ENCODE peak calls at places on chromosomes 13 and 19, in seven cellular contexts. I, Z, S, U, D, H and L are unnamed samples.

GRCh38 chr13:36666482-36667264 is 7.1 kb upstream of the SERTM1 start:
- DNase-seq in S (no peak), H (no peak), Z (no peak), U (no peak), D (no peak), I (no peak), L (no peak)

GRCh38 chr13:109665781-109666249 is 120.6 kb downstream of the IRS2 start:
- DNase-seq in D (no peak), S (no peak), I (no peak), Z (no peak), H (no peak), U (no peak), L (no peak)

GRCh38 chr13:110853235-110853721 is 61.6 kb downstream of the ANKRD10 start:
- DNase-seq in H (no peak), S (no peak), D (no peak), I (no peak), Z (peak; percentile 5), U (no peak), L (no peak)

GRCh38 chr13:83827338-83827737 is 54.9 kb downstream of the SLITRK1 start:
- DNase-seq in U (no peak), S (no peak), H (no peak), I (no peak), D (no peak), Z (no peak), L (no peak)

GRCh38 chr19:30783936-30784335 is 411.8 kb downstream of the ZNF536 start:
- DNase-seq in D (no peak), U (no peak), I (no peak), S (no peak), H (no peak), Z (no peak), L (no peak)

GRCh38 chr13:112699318-112699918 is 9.6 kb downstream of the ATP11A start:
- DNase-seq in S (no peak), D (no peak), U (peak; percentile 13), H (no peak), I (no peak), Z (no peak), L (no peak)

GRCh38 chr13:79917628-79918027 is 423.3 kb downstream of the SPRY2 start:
- DNase-seq in D (no peak), I (no peak), S (no peak), Z (no peak), H (no peak), U (no peak), L (no peak)

GRCh38 chr13:91722267-91722884 is 324.0 kb downstream of the GPC5 start:
- DNase-seq in H (peak; percentile 40), S (no peak), Z (peak; percentile 32), I (peak; percentile 18), D (peak; percentile 14), U (no peak), L (no peak)

GRCh38 chr13:77509221-77509620 is 26.3 kb upstream of the SCEL start:
- DNase-seq in Z (no peak), D (no peak), S (no peak), U (no peak), I (peak; percentile 8), H (peak; percentile 12), L (no peak)

GRCh38 chr13:42720116-42720857 is 61.1 kb upstream of the FAM216B start:
- DNase-seq in Z (peak; percentile 98), U (no peak), D (peak; percentile 30), I (peak; percentile 99), H (peak; percentile 99), S (no peak), L (no peak)

GRCh38 chr19:17719730-17720486 is 628 bp downstream of the MAP1S start:
- DNase-seq in D (no peak), Z (peak; percentile 32), I (no peak), S (no peak), U (no peak), H (no peak), L (no peak)

GRCh38 chr13:113245858-113246791 is 36.7 kb downstream of the CUL4A start:
- DNase-seq in U (no peak), I (peak; percentile 13), S (no peak), Z (peak; percentile 56), H (peak; percentile 6), D (peak; percentile 11), L (no peak)

GRCh38 chr19:9937001-9937411 is 691 bp upstream of the OLFM2 start:
- DNase-seq in Z (no peak), S (no peak), U (peak; percentile 73), I (no peak), H (no peak), D (no peak), L (peak; percentile 83)

GRCh38 chr19:3530389-3530788 is 8.6 kb upstream of the TEKTIP1 start:
- DNase-seq in U (no peak), D (no peak), Z (no peak), I (no peak), S (no peak), H (no peak), L (no peak)

GRCh38 chr19:3532154-3533019 is 6.6 kb upstream of the TEKTIP1 start:
- DNase-seq in S (no peak), D (no peak), I (no peak), U (no peak), H (no peak), Z (no peak), L (no peak)

GRCh38 chr19:3533020-3533408 is 6.0 kb upstream of the TEKTIP1 start:
- DNase-seq in I (no peak), D (no peak), S (no peak), Z (no peak), H (no peak), U (no peak), L (no peak)

GRCh38 chr19:3533563-3534216 is 5.3 kb upstream of the TEKTIP1 start:
- DNase-seq in U (no peak), I (no peak), H (no peak), S (no peak), Z (no peak), D (no peak), L (no peak)

DNA sequence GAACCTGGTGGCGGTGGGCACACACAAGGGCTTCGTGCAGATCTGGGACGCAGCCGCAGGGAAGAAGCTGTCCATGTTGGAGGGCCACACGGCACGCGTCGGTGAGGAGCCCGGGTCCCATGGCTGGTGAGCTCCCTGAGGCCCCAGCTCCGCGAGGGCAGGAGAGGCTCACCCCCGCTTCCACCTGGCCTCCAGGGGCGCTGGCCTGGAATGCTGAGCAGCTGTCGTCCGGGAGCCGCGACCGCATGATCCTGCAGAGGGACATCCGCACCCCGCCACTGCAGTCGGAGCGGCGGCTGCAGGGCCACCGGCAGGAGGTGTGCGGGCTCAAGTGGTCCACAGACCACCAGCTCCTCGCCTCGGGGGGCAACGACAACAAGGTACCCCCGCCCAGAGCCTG is 7.3 kb upstream of the TEKTIP1 start:
- DNase-seq in D (no peak), I (no peak), H (no peak), S (no peak), Z (no peak), U (peak; percentile 48), L (no peak)
- H3K79me1 ChIP-seq in D (no peaks in the 10 kb centered on the region), I (peaks cover 13% of the 10 kb centered on the region), H (peaks cover 22% of the 10 kb centered on the region), S (peaks cover 7% of the 10 kb centered on the region), Z (no peaks in the 10 kb centered on the region), U (no peaks in the 10 kb centered on the region), L (no peaks in the 10 kb centered on the region)

GRCh38 chr19:5799247-5800241 is 5.3 kb upstream of the NRTN start:
- DNase-seq in H (no peak), Z (no peak), D (no peak), S (no peak), U (no peak), I (no peak), L (no peak)

GRCh38 chr19:5803441-5803751 is 1.5 kb upstream of the NRTN start:
- DNase-seq in Z (no peak), I (no peak), U (no peak), H (no peak), S (no peak), D (no peak), L (no peak)

GRCh38 chr19:5803752-5804515 is 933 bp upstream of the NRTN start:
- DNase-seq in H (peak; percentile 92), S (peak; percentile 96), I (peak; percentile 77), D (peak; percentile 95), Z (peak; percentile 92), U (peak; percentile 97), L (peak; percentile 88)

GRCh38 chr19:5800361-5801270 is 4.3 kb upstream of the NRTN start:
- DNase-seq in U (no peak), Z (no peak), I (no peak), D (no peak), S (no peak), H (no peak), L (no peak)

GRCh38 chr19:5801796-5802616 is 2.9 kb upstream of the NRTN start:
- DNase-seq in S (peak; percentile 71), I (peak; percentile 12), U (peak; percentile 80), Z (no peak), D (peak; percentile 88), H (peak; percentile 47), L (peak; percentile 84)
- H3K79me1 ChIP-seq in S (peaks cover 7% of the 10 kb centered on the region), I (no peaks in the 10 kb centered on the region), U (no peaks in the 10 kb centered on the region), Z (no peaks in the 10 kb centered on the region), D (no peaks in the 10 kb centered on the region), H (no peaks in the 10 kb centered on the region), L (peaks cover 2% of the 10 kb centered on the region)

GRCh38 chr13:75648446-75648845 is 12.3 kb downstream of the LMO7 start:
- DNase-seq in D (no peak), U (no peak), H (no peak), Z (no peak), S (no peak), I (no peak), L (no peak)
- H3K79me1 ChIP-seq in D (no peaks in the 10 kb centered on the region), U (no peaks in the 10 kb centered on the region), H (peaks cover 29% of the 10 kb centered on the region), Z (no peaks in the 10 kb centered on the region), S (no peaks in the 10 kb centered on the region), I (peaks cover 8% of the 10 kb centered on the region), L (no peaks in the 10 kb centered on the region)

GRCh38 chr13:30332516-30333165 is 25.3 kb upstream of the KATNAL1 start:
- DNase-seq in I (no peak), U (no peak), D (no peak), H (no peak), S (no peak), Z (no peak), L (no peak)
- H3K79me1 ChIP-seq in I (no peaks in the 10 kb centered on the region), U (no peaks in the 10 kb centered on the region), D (no peaks in the 10 kb centered on the region), H (no peaks in the 10 kb centered on the region), S (peaks cover 3% of the 10 kb centered on the region), Z (no peaks in the 10 kb centered on the region), L (no peaks in the 10 kb centered on the region)